ENCODE peak calls at places on chromosomes 5 and 9, in five cellular contexts. B is GM23248, S is GM23338, M is PC-3, T is OCI-LY7. P is an unnamed sample.

GRCh38 chr5:181120311-181120710 is 10.7 kb downstream of the OR2V1 start:
- DNase-seq in B (peak; percentile 85), S (no peak), M (peak; percentile 80), T (no peak), P (no peak)

GRCh38 chr9:81619353-81620008 is 69.9 kb downstream of the TLE1 start:
- DNase-seq in B (peak; percentile 63), S (no peak), M (no peak), T (no peak), P (no peak)

GRCh38 chr5:160439205-160439600 is 17.5 kb downstream of the PTTG1 start:
- DNase-seq in B (peak; percentile 73), S (peak; percentile 91), M (peak; percentile 91), T (peak; percentile 83), P (peak; percentile 85)

GRCh38 chr9:113397077-113397696 is 3.9 kb downstream of the ALAD start:
- DNase-seq in B (no peak), S (no peak), M (no peak), T (no peak), P (no peak)

GRCh38 chr5:50593681-50594080 is 72.8 kb upstream of the PARP8 start:
- DNase-seq in B (peak; percentile 1), S (no peak), M (no peak), T (no peak), P (no peak)

GRCh38 chr9:133126697-133127339 is 5.8 kb upstream of the RALGDS start:
- DNase-seq in B (peak; percentile 66), S (no peak), M (no peak), T (no peak), P (no peak)

GRCh38 chr9:90838098-90838497 is 36.5 kb downstream of the SYK start:
- DNase-seq in B (peak; percentile 7), S (peak; percentile 5), M (peak; percentile 13), T (peak; percentile 31), P (no peak)

GRCh38 chr5:171415115-171415730 is 4.2 kb upstream of the FGF18 start:
- DNase-seq in B (peak; percentile 60), S (peak; percentile 27), M (peak; percentile 56), T (no peak), P (no peak)

GRCh38 chr5:59124983-59125960 is 542.4 kb downstream of the RAB3C start:
- DNase-seq in B (no peak), S (peak; percentile 46), M (no peak), T (no peak), P (no peak)

GRCh38 chr9:30197954-30198353 is 2186.5 kb upstream of the ACO1 start:
- DNase-seq in B (no peak), S (peak; percentile 18), M (peak; percentile 25), T (peak; percentile 45), P (peak; percentile 46)

GRCh38 chr9:120853198-120853597 is 10.5 kb upstream of the PSMD5 start:
- DNase-seq in B (no peak), S (no peak), M (no peak), T (no peak), P (no peak)

GRCh38 chr9:12923472-12924009 is 148.7 kb downstream of the LURAP1L start:
- DNase-seq in B (peak; percentile 92), S (no peak), M (no peak), T (no peak), P (peak; percentile 50)

GRCh38 chr9:97567182-97567893 is 65.8 kb downstream of the TSTD2 start:
- DNase-seq in B (no peak), S (no peak), M (no peak), T (no peak), P (no peak)

GRCh38 chr5:150036513-150036912 is 36.0 kb downstream of the HMGXB3 start:
- DNase-seq in B (peak; percentile 99), S (no peak), M (peak; percentile 88), T (no peak), P (peak; percentile 74)
- TF ChIP-seq EZH2phosphoT487 in B (peak; percentile 76), S (no peak), M (no peak), T (no peak), P (no peak)

GRCh38 chr5:147436596-147436995 is 73.3 kb downstream of the DPYSL3 start:
- DNase-seq in B (no peak), S (no peak), M (no peak), T (no peak), P (no peak)
- H4K20me1 ChIP-seq in B (no peaks in the 10 kb centered on the region), S (peaks cover 89% of the 10 kb centered on the region), M (no peaks in the 10 kb centered on the region), T (no peaks in the 10 kb centered on the region), P (peaks cover 2% of the 10 kb centered on the region)

DNA sequence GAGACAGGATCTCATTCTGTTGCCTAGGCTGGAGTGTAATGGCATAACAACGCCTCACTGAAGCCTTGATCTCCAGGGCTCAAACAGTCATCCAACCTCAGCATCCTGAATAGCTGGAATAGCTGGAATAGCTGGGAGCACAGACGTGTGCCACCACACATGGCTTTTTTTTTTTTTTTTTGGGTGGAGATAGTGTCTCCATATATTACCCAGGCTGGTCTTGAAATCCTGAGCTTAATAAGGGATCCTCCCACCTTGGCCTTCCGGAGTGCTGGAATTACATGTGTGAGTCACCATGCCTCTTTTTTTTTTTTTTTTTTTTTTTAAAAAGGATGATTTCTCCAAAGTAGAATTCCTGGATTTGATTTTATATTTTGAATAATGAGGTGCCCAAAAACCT is 60.7 kb downstream of the NSD1 start:
- DNase-seq in B (peak; percentile 93), S (peak; percentile 37), M (peak; percentile 94), T (no peak), P (peak; percentile 73)
- TF ChIP-seq EZH2phosphoT487 in B (peak; percentile 61), S (no peak), M (no peak), T (no peak), P (no peak)

DNA sequence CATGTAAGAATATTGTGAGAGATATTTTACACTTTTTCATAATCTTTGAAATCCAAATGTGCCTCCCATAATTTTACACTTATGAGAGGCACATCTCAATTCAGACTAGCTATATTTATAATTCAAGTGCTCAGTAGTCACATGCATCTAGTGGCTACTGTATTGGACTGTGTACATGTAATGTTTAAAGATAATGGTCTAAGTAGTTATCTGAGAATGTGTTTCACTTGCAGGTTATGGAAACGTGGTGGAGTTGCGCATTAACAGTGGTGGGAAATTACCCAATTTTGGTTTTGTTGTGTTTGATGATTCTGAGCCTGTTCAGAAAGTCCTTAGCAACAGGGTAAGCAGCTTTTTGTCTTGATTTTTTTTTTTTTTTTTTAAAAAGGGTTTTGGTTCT is 28.8 kb downstream of the G3BP1 start:
- DNase-seq in B (no peak), S (no peak), M (no peak), T (no peak), P (no peak)
- H4K20me1 ChIP-seq in B (peaks cover 4% of the 10 kb centered on the region), S (peaks cover 58% of the 10 kb centered on the region), M (peaks cover 23% of the 10 kb centered on the region), T (peaks cover 6% of the 10 kb centered on the region), P (peaks cover 20% of the 10 kb centered on the region)

DNA sequence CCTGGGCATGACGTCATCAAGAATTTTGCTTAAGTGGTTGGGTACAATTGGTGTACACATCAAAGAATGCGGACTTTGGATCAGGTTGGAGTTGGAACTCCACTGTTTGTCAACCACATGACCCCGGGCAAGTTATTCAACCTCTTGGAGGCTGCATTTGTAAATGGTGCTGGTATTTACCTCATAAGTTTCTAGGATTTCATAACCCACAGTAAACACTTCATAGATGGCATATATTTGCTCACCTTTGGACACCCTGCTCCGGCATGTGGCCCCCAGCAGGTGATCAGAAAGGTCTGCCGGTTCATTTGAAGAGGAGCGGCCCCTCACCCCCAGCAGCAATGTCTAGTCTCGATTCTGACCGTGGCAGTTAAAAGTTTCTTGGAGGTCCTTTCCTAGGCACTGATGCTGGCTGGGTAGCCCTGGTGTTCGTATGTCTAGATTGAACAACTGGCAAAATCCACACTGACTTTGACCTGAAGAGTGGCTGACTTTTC is 60.6 kb downstream of the IL6ST start:
- DNase-seq in B (no peak), S (no peak), M (peak; percentile 31), T (no peak), P (peak; percentile 93)
- TF ChIP-seq EZH2phosphoT487 in B (no peak), S (no peak), M (no peak), T (no peak), P (no peak)

GRCh38 chr5:151123897-151124751 is 33.5 kb downstream of the ANXA6 start:
- DNase-seq in B (peak; percentile 45), S (no peak), M (peak; percentile 53), T (peak; percentile 97), P (no peak)

GRCh38 chr5:151128817-151129216 is 28.8 kb downstream of the ANXA6 start:
- DNase-seq in B (no peak), S (no peak), M (no peak), T (no peak), P (no peak)

GRCh38 chr5:151127926-151128325 is 29.7 kb downstream of the ANXA6 start:
- DNase-seq in B (no peak), S (no peak), M (no peak), T (no peak), P (no peak)

GRCh38 chr5:151125421-151125820 is 32.2 kb downstream of the ANXA6 start:
- DNase-seq in B (no peak), S (no peak), M (no peak), T (peak; percentile 50), P (no peak)

DNA sequence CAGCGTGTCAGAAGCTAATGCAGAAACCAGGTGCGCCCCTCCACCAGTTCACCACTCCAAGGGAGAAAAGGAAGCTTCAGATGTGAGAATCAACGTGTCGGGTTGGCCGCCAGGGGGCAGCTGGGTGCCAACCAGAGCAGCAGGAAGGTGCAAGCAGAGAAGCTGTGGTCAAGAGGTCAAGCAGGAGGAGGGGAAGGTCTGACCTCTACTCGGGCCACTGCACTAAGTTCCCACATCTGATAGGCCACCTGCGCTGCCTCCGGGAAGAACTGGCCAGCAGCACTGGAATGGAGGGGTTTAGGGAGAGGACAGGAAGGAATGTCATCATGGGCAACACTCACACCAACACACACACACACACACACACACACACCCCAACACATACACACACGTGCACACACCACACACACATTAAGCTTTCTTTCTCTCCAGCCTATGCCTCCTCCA is 31.4 kb downstream of the ANXA6 start:
- DNase-seq in B (peak; percentile 72), S (peak; percentile 80), M (peak; percentile 64), T (peak; percentile 83), P (peak; percentile 77)
- H4K20me1 ChIP-seq in B (no peaks in the 10 kb centered on the region), S (peaks cover 6% of the 10 kb centered on the region), M (no peaks in the 10 kb centered on the region), T (no peaks in the 10 kb centered on the region), P (no peaks in the 10 kb centered on the region)

GRCh38 chr9:126401107-126401506 is 74.5 kb downstream of the MVB12B start:
- DNase-seq in B (no peak), S (no peak), M (no peak), T (no peak), P (no peak)

GRCh38 chr9:126398403-126399058 is 71.9 kb downstream of the MVB12B start:
- DNase-seq in B (peak; percentile 75), S (peak; percentile 80), M (peak; percentile 66), T (peak; percentile 54), P (peak; percentile 84)

GRCh38 chr9:126399789-126400188 is 73.2 kb downstream of the MVB12B start:
- DNase-seq in B (no peak), S (no peak), M (no peak), T (no peak), P (no peak)

GRCh38 chr9:126400571-126400970 is 73.9 kb downstream of the MVB12B start:
- DNase-seq in B (no peak), S (no peak), M (no peak), T (no peak), P (no peak)

GRCh38 chr9:126399251-126399650 is 72.6 kb downstream of the MVB12B start:
- DNase-seq in B (peak; percentile 77), S (no peak), M (no peak), T (no peak), P (no peak)
- TF ChIP-seq EZH2phosphoT487 in B (no peak), S (no peak), M (no peak), T (no peak), P (no peak)